ENCODE peak calls at places on chromosomes 13 and 19, in six cellular contexts. K, H, Q, J, T and E are unnamed samples. For H3K4me1, the result is how much of the 10 kb centered on the place peaks cover.

GRCh38 chr19:18674616-18675015 is 8.9 kb upstream of the CRTC1 start:
- DNase-seq in K (no peak), H (no peak), Q (no peak), J (peak), T (no peak), E (no peak)

GRCh38 chr13:31009166-31009565 is 76.7 kb downstream of the TEX26 start:
- DNase-seq in K (no peak), H (no peak), Q (no peak), J (no peak), T (no peak), E (no peak)

GRCh38 chr13:74867460-74867859 is 614.5 kb downstream of the TBC1D4 start:
- DNase-seq in K (no peak), H (no peak), Q (no peak), J (no peak), T (peak), E (no peak)

GRCh38 chr13:76385606-76386005 is 500.6 kb downstream of the KCTD12 start:
- DNase-seq in K (no peak), H (no peak), Q (no peak), J (no peak), T (no peak), E (no peak)

GRCh38 chr13:70125693-70126092 is 17.4 kb upstream of the KLHL1 start:
- DNase-seq in K (no peak), H (no peak), Q (no peak), J (no peak), T (no peak), E (no peak)

GRCh38 chr13:39821977-39822376 is 166.5 kb downstream of the COG6 start:
- DNase-seq in K (no peak), H (no peak), Q (no peak), J (no peak), T (no peak), E (no peak)

GRCh38 chr19:7783991-7784421 is 21.0 kb downstream of the CLEC4M start:
- DNase-seq in K (no peak), H (no peak), Q (no peak), J (peak), T (no peak), E (no peak)

GRCh38 chr13:92727118-92727517 is 499.5 kb upstream of the GPC6 start:
- DNase-seq in K (no peak), H (no peak), Q (no peak), J (peak), T (no peak), E (no peak)

GRCh38 chr19:44891016-44891882 is at the start of gene TOMM40:
- DNase-seq in K (no peak), H (no peak), Q (no peak), J (peak), T (no peak), E (no peak)

GRCh38 chr19:13398780-13399726 is 107.2 kb downstream of the CACNA1A start:
- DNase-seq in K (no peak), H (no peak), Q (no peak), J (peak), T (peak), E (peak)

GRCh38 chr19:46295401-46296308 is 1.2 kb upstream of the HIF3A start:
- DNase-seq in K (no peak), H (no peak), Q (no peak), J (no peak), T (no peak), E (no peak)

GRCh38 chr13:105097501-105097900 is 1438.0 kb downstream of the EFNB2 start:
- DNase-seq in K (no peak), H (no peak), Q (no peak), J (no peak), T (peak), E (no peak)

GRCh38 chr13:42930136-42930535 is 61.9 kb downstream of the EPSTI1 start:
- DNase-seq in K (no peak), H (no peak), Q (no peak), J (no peak), T (no peak), E (no peak)

GRCh38 chr19:35120492-35120891 is 4.9 kb downstream of the FXYD3 start:
- DNase-seq in K (no peak), H (no peak), Q (no peak), J (peak), T (no peak), E (no peak)

GRCh38 chr13:20566424-20566916 is 487 bp upstream of the IFT88 start:
- DNase-seq in K (no peak), H (no peak), Q (no peak), J (peak), T (no peak), E (no peak)

GRCh38 chr19:41987141-41987860 is 6.7 kb downstream of the ATP1A3 start:
- DNase-seq in K (no peak), H (no peak), Q (no peak), J (no peak), T (no peak), E (no peak)

GRCh38 chr19:33064117-33064777 is 441 bp downstream of the RHPN2 start:
- DNase-seq in K (no peak), H (peak), Q (no peak), J (no peak), T (no peak), E (peak)

GRCh38 chr19:41356984-41357739 is 3.4 kb upstream of the TGFB1 start:
- DNase-seq in K (no peak), H (no peak), Q (no peak), J (no peak), T (no peak), E (no peak)

GRCh38 chr13:33743438-33744368 is 74.2 kb upstream of the RFC3 start:
- DNase-seq in K (no peak), H (no peak), Q (no peak), J (no peak), T (no peak), E (peak)

GRCh38 chr13:73677041-73677589 is 457.1 kb downstream of the KLF12 start:
- DNase-seq in K (no peak), H (no peak), Q (no peak), J (peak), T (peak), E (no peak)

GRCh38 chr19:44848036-44848804 is 2.1 kb downstream of the NECTIN2 start:
- DNase-seq in K (no peak), H (no peak), Q (peak), J (peak), T (peak), E (peak)

GRCh38 chr13:30108913-30109237 is 198.5 kb downstream of the KATNAL1 start:
- DNase-seq in K (peak), H (peak), Q (no peak), J (no peak), T (no peak), E (peak)

GRCh38 chr19:6801397-6802086 is 29.0 kb downstream of the VAV1 start:
- DNase-seq in K (no peak), H (no peak), Q (peak), J (no peak), T (peak), E (peak)

GRCh38 chr13:112890316-112891131 is 78.5 kb upstream of the MCF2L start:
- DNase-seq in K (no peak), H (no peak), Q (no peak), J (no peak), T (no peak), E (no peak)

GRCh38 chr19:17289489-17289888 is 7.8 kb downstream of the ANKLE1 start:
- DNase-seq in K (no peak), H (no peak), Q (peak), J (peak), T (peak), E (peak)

GRCh38 chr19:55832676-55833075 is 877 bp upstream of the NLRP11 start:
- DNase-seq in K (no peak), H (no peak), Q (no peak), J (no peak), T (no peak), E (no peak)

GRCh38 chr13:97921146-97921776 is 32.2 kb upstream of the IPO5 start:
- DNase-seq in K (no peak), H (no peak), Q (peak), J (peak), T (no peak), E (no peak)

GRCh38 chr19:33831835-33832234 is 35.2 kb downstream of the KCTD15 start:
- DNase-seq in K (no peak), H (no peak), Q (no peak), J (no peak), T (no peak), E (no peak)

GRCh38 chr13:32443111-32443510 is 15.2 kb upstream of the N4BP2L1 start:
- DNase-seq in K (no peak), H (no peak), Q (peak), J (peak), T (peak), E (peak)

GRCh38 chr13:20340759-20341161 is 108.6 kb upstream of the GJB6 start:
- DNase-seq in K (no peak), H (no peak), Q (no peak), J (no peak), T (no peak), E (no peak)

GRCh38 chr13:31887311-31887710 is 144.3 kb upstream of the FRY start:
- DNase-seq in K (no peak), H (no peak), Q (no peak), J (peak), T (no peak), E (no peak)

GRCh38 chr13:36822786-36823185 is 3.8 kb downstream of the RFXAP start:
- DNase-seq in K (no peak), H (no peak), Q (no peak), J (peak), T (peak), E (no peak)

GRCh38 chr19:23867895-23868294 is 46.8 kb upstream of the ZNF726 start:
- DNase-seq in K (no peak), H (no peak), Q (peak), J (no peak), T (no peak), E (no peak)

GRCh38 chr19:57708641-57709354 is at the start of gene ZNF154:
- DNase-seq in K (no peak), H (no peak), Q (peak), J (peak), T (peak), E (peak)

GRCh38 chr13:98466634-98467236 is 110.2 kb downstream of the STK24 start:
- DNase-seq in K (no peak), H (no peak), Q (peak), J (peak), T (peak), E (peak)

GRCh38 chr13:36193151-36193855 is 21.1 kb downstream of the SOHLH2 start:
- DNase-seq in K (no peak), H (no peak), Q (no peak), J (no peak), T (no peak), E (no peak)

GRCh38 chr19:52188822-52189744 is 769 bp upstream of the PPP2R1A start:
- DNase-seq in K (peak), H (peak), Q (no peak), J (no peak), T (no peak), E (no peak)

GRCh38 chr19:41570639-41571112 is 5.3 kb upstream of the CEACAM21 start:
- DNase-seq in K (no peak), H (peak), Q (peak), J (peak), T (peak), E (peak)

DNA sequence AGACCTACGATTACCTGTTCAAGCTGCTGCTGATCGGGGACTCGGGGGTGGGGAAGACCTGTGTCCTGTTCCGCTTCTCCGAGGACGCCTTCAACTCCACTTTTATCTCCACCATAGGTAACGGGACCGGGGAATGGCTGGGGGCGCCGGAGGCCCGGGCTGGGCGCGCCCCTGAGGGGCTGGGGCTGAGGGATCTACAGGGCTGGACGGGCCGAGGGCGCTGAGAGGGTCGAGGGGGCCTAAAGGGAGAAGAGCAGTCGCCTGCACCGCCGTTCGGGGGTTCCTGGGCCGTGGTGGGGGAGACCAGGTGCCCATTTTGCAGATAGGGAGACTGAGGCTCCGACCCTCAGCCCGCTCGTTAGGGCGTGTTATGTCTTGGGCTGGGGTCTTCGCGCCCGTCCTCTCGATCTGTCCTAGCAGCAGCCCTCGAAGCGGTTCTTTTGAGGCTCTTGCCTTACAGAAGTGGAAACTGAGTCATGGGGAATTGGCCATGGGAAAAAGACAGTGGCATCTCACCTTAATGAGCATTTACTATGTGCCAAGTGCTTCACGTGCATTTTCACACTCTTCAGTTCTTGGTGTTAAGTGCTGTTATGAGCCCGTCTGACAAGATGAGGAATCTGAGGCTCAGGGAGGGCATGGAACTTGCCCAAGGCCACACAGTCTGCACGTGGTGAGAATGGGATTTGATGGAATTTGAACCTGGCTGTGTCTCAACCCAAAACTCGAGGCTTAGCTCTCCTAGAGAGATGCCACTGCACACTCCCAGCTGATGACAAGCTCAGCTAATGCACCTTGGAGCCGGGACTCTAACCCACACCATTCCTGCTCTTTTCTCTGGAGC is 442 bp downstream of the RAB8A start:
- DNase-seq in K (no peak), H (no peak), Q (no peak), J (no peak), T (no peak), E (no peak)
- TF ChIP-seq POLR2A in K (no peak), H (peak), Q (no peak), J (peak), T (peak), E (peak)

GRCh38 chr19:47723573-47723923 is 10.3 kb downstream of the EHD2 start:
- DNase-seq in K (no peak), H (no peak), Q (peak), J (peak), T (no peak), E (peak)
- H3K4me1 ChIP-seq in K (half or more), H (under half), Q (under half), J (under half), T (under half), E (under half)

GRCh38 chr19:3526507-3527244 is 12.3 kb upstream of the TEKTIP1 start:
- DNase-seq in K (no peak), H (no peak), Q (no peak), J (no peak), T (no peak), E (no peak)
- TF ChIP-seq CTCF in K (no peak), H (no peak), Q (no peak), J (no peak), T (no peak), E (no peak)

DNA sequence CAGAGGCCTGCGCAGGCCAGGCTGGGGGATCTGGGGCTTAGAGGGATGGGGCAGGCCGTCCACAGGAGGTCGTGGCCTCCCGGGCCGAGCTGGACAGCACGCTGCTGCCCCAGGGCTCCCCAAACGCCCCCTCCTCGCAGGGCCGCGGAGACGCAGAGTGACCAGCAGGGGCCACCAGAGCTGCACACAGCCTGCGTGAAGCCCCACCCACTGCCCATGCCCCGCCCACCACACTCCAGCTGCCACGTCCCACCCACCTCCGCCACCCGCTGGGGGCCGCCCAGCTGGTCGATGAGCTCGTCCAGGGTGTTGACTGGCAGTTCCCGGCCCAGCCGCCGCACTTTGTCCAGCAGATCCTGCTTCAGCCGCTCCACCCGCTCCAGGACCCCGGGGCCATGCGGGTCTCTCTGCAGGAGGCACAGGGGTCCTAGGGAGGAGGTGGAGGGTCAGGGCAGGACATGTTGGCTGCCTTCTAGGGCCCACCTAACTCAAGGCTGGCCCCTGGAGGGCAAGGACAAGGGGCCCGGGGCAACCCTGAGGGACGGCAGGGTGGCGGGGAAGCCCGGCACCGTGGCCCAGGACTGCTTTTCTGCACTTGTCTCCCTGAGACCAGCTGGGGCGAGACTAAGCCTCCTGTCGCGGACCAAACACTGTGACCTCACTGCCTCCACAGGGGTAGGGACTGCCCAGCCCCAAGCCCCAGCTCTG is 9.6 kb downstream of the GPX4 start:
- DNase-seq in K (peak), H (peak), Q (peak), J (peak), T (peak), E (peak)
- TF ChIP-seq POLR2A in K (no peak), H (no peak), Q (no peak), J (no peak), T (peak), E (no peak)